ENCODE peak calls at places on chromosome 7, in ten cellular contexts. One of them, this sample, is unnamed.

GRCh38 chr7:128322040-128322643 is 21.6 kb downstream of the RBM28 start:
- DNase-seq in glomerular endothelial cell: no peak
- DNase-seq in type B pancreatic cell: no peak
- DNase-seq in heart right ventricle: no peak
- DNase-seq in right atrium auricular region: no peak
- DNase-seq in epithelial cell of prostate: peak
- DNase-seq in GM04504: peak
- DNase-seq in midbrain: peak
- DNase-seq in ELF-1: no peak
- DNase-seq in dermis blood vessel endothelial cell: peak
- DNase-seq in this sample: no peak

GRCh38 chr7:8724080-8724718 is 290.8 kb downstream of the NXPH1 start:
- DNase-seq in glomerular endothelial cell: no peak
- DNase-seq in type B pancreatic cell: no peak
- DNase-seq in heart right ventricle: peak
- DNase-seq in right atrium auricular region: no peak
- DNase-seq in epithelial cell of prostate: no peak
- DNase-seq in GM04504: no peak
- DNase-seq in midbrain: peak
- DNase-seq in ELF-1: peak
- DNase-seq in dermis blood vessel endothelial cell: peak
- DNase-seq in this sample: peak

GRCh38 chr7:1028775-1029636 is 15.3 kb upstream of the GPR146 start:
- DNase-seq in glomerular endothelial cell: peak
- DNase-seq in type B pancreatic cell: no peak
- DNase-seq in heart right ventricle: peak
- DNase-seq in right atrium auricular region: peak
- DNase-seq in epithelial cell of prostate: peak
- DNase-seq in GM04504: peak
- DNase-seq in midbrain: peak
- DNase-seq in ELF-1: peak
- DNase-seq in dermis blood vessel endothelial cell: peak
- DNase-seq in this sample: no peak

GRCh38 chr7:22849662-22850061 is 27.0 kb upstream of the TOMM7 start:
- DNase-seq in glomerular endothelial cell: no peak
- DNase-seq in type B pancreatic cell: no peak
- DNase-seq in heart right ventricle: no peak
- DNase-seq in right atrium auricular region: no peak
- DNase-seq in epithelial cell of prostate: no peak
- DNase-seq in GM04504: no peak
- DNase-seq in midbrain: no peak
- DNase-seq in ELF-1: no peak
- DNase-seq in dermis blood vessel endothelial cell: no peak
- DNase-seq in this sample: no peak

GRCh38 chr7:138911007-138911406 is 70.2 kb downstream of the KIAA1549 start:
- DNase-seq in glomerular endothelial cell: no peak
- DNase-seq in type B pancreatic cell: no peak
- DNase-seq in heart right ventricle: no peak
- DNase-seq in right atrium auricular region: no peak
- DNase-seq in epithelial cell of prostate: no peak
- DNase-seq in GM04504: no peak
- DNase-seq in midbrain: no peak
- DNase-seq in ELF-1: no peak
- DNase-seq in dermis blood vessel endothelial cell: no peak
- DNase-seq in this sample: no peak

GRCh38 chr7:15471387-15471786 is 90.4 kb downstream of the AGMO start:
- DNase-seq in glomerular endothelial cell: no peak
- DNase-seq in type B pancreatic cell: no peak
- DNase-seq in heart right ventricle: no peak
- DNase-seq in right atrium auricular region: no peak
- DNase-seq in epithelial cell of prostate: no peak
- DNase-seq in GM04504: no peak
- DNase-seq in midbrain: no peak
- DNase-seq in ELF-1: no peak
- DNase-seq in dermis blood vessel endothelial cell: no peak
- DNase-seq in this sample: no peak

GRCh38 chr7:2488272-2488645 is 12.1 kb upstream of the GRIFIN start:
- DNase-seq in glomerular endothelial cell: no peak
- DNase-seq in type B pancreatic cell: no peak
- DNase-seq in heart right ventricle: no peak
- DNase-seq in right atrium auricular region: peak
- DNase-seq in epithelial cell of prostate: no peak
- DNase-seq in GM04504: no peak
- DNase-seq in midbrain: no peak
- DNase-seq in ELF-1: no peak
- DNase-seq in dermis blood vessel endothelial cell: no peak
- DNase-seq in this sample: no peak

GRCh38 chr7:954330-955238 is at the start of gene ADAP1:
- DNase-seq in glomerular endothelial cell: no peak
- DNase-seq in type B pancreatic cell: no peak
- DNase-seq in heart right ventricle: no peak
- DNase-seq in right atrium auricular region: no peak
- DNase-seq in epithelial cell of prostate: no peak
- DNase-seq in GM04504: no peak
- DNase-seq in midbrain: peak
- DNase-seq in ELF-1: no peak
- DNase-seq in dermis blood vessel endothelial cell: peak
- DNase-seq in this sample: no peak

GRCh38 chr7:14748461-14748860 is 154.1 kb downstream of the DGKB start:
- DNase-seq in glomerular endothelial cell: peak
- DNase-seq in type B pancreatic cell: no peak
- DNase-seq in heart right ventricle: no peak
- DNase-seq in right atrium auricular region: no peak
- DNase-seq in epithelial cell of prostate: peak
- DNase-seq in GM04504: peak
- DNase-seq in midbrain: no peak
- DNase-seq in ELF-1: no peak
- DNase-seq in dermis blood vessel endothelial cell: peak
- DNase-seq in this sample: no peak

GRCh38 chr7:92057375-92057774 is 76.9 kb downstream of the CYP51A1 start:
- DNase-seq in glomerular endothelial cell: no peak
- DNase-seq in type B pancreatic cell: no peak
- DNase-seq in heart right ventricle: no peak
- DNase-seq in right atrium auricular region: no peak
- DNase-seq in epithelial cell of prostate: peak
- DNase-seq in GM04504: no peak
- DNase-seq in midbrain: peak
- DNase-seq in ELF-1: peak
- DNase-seq in dermis blood vessel endothelial cell: no peak
- DNase-seq in this sample: no peak

GRCh38 chr7:27952393-27953290 is 212.7 kb downstream of the TAX1BP1 start:
- DNase-seq in glomerular endothelial cell: no peak
- DNase-seq in type B pancreatic cell: no peak
- DNase-seq in heart right ventricle: no peak
- DNase-seq in right atrium auricular region: no peak
- DNase-seq in epithelial cell of prostate: no peak
- DNase-seq in GM04504: no peak
- DNase-seq in midbrain: no peak
- DNase-seq in ELF-1: no peak
- DNase-seq in dermis blood vessel endothelial cell: no peak
- DNase-seq in this sample: no peak

GRCh38 chr7:152354061-152354460 is 81.7 kb downstream of the KMT2C start:
- DNase-seq in glomerular endothelial cell: no peak
- DNase-seq in type B pancreatic cell: no peak
- DNase-seq in heart right ventricle: no peak
- DNase-seq in right atrium auricular region: no peak
- DNase-seq in epithelial cell of prostate: no peak
- DNase-seq in GM04504: no peak
- DNase-seq in midbrain: no peak
- DNase-seq in ELF-1: no peak
- DNase-seq in dermis blood vessel endothelial cell: no peak
- DNase-seq in this sample: no peak

GRCh38 chr7:29486191-29486700 is 77.4 kb upstream of the PRR15 start:
- DNase-seq in glomerular endothelial cell: no peak
- DNase-seq in type B pancreatic cell: no peak
- DNase-seq in heart right ventricle: no peak
- DNase-seq in right atrium auricular region: no peak
- DNase-seq in epithelial cell of prostate: no peak
- DNase-seq in GM04504: no peak
- DNase-seq in midbrain: peak
- DNase-seq in ELF-1: no peak
- DNase-seq in dermis blood vessel endothelial cell: no peak
- DNase-seq in this sample: no peak

GRCh38 chr7:100191775-100192174 is 14.1 kb downstream of the STAG3 start:
- DNase-seq in glomerular endothelial cell: no peak
- DNase-seq in type B pancreatic cell: no peak
- DNase-seq in heart right ventricle: no peak
- DNase-seq in right atrium auricular region: no peak
- DNase-seq in epithelial cell of prostate: no peak
- DNase-seq in GM04504: no peak
- DNase-seq in midbrain: no peak
- DNase-seq in ELF-1: no peak
- DNase-seq in dermis blood vessel endothelial cell: no peak
- DNase-seq in this sample: no peak

GRCh38 chr7:50369408-50370026 is 65.0 kb downstream of the IKZF1 start:
- DNase-seq in glomerular endothelial cell: peak
- DNase-seq in type B pancreatic cell: no peak
- DNase-seq in heart right ventricle: no peak
- DNase-seq in right atrium auricular region: no peak
- DNase-seq in epithelial cell of prostate: no peak
- DNase-seq in GM04504: no peak
- DNase-seq in midbrain: no peak
- DNase-seq in ELF-1: peak
- DNase-seq in dermis blood vessel endothelial cell: peak
- DNase-seq in this sample: peak

GRCh38 chr7:128164061-128164954 is 76.8 kb upstream of the LEP start:
- DNase-seq in glomerular endothelial cell: no peak
- DNase-seq in type B pancreatic cell: no peak
- DNase-seq in heart right ventricle: no peak
- DNase-seq in right atrium auricular region: no peak
- DNase-seq in epithelial cell of prostate: peak
- DNase-seq in GM04504: peak
- DNase-seq in midbrain: no peak
- DNase-seq in ELF-1: peak
- DNase-seq in dermis blood vessel endothelial cell: peak
- DNase-seq in this sample: no peak

GRCh38 chr7:117385340-117386124 is 41.8 kb downstream of the ASZ1 start:
- DNase-seq in glomerular endothelial cell: no peak
- DNase-seq in type B pancreatic cell: no peak
- DNase-seq in heart right ventricle: no peak
- DNase-seq in right atrium auricular region: no peak
- DNase-seq in epithelial cell of prostate: no peak
- DNase-seq in GM04504: no peak
- DNase-seq in midbrain: peak
- DNase-seq in ELF-1: no peak
- DNase-seq in dermis blood vessel endothelial cell: peak
- DNase-seq in this sample: no peak

GRCh38 chr7:100575206-100575631 is 1.5 kb upstream of the SAP25 start:
- DNase-seq in glomerular endothelial cell: no peak
- DNase-seq in type B pancreatic cell: peak
- DNase-seq in heart right ventricle: no peak
- DNase-seq in right atrium auricular region: no peak
- DNase-seq in epithelial cell of prostate: no peak
- DNase-seq in GM04504: no peak
- DNase-seq in midbrain: no peak
- DNase-seq in ELF-1: peak
- DNase-seq in dermis blood vessel endothelial cell: no peak
- DNase-seq in this sample: no peak

GRCh38 chr7:12524794-12525386 is 45.6 kb upstream of the SCIN start:
- DNase-seq in glomerular endothelial cell: peak
- DNase-seq in type B pancreatic cell: no peak
- DNase-seq in heart right ventricle: no peak
- DNase-seq in right atrium auricular region: no peak
- DNase-seq in epithelial cell of prostate: no peak
- DNase-seq in GM04504: peak
- DNase-seq in midbrain: peak
- DNase-seq in ELF-1: no peak
- DNase-seq in dermis blood vessel endothelial cell: peak
- DNase-seq in this sample: no peak

GRCh38 chr7:110412614-110413013 is 678.3 kb upstream of the LRRN3 start:
- DNase-seq in glomerular endothelial cell: no peak
- DNase-seq in type B pancreatic cell: no peak
- DNase-seq in heart right ventricle: no peak
- DNase-seq in right atrium auricular region: no peak
- DNase-seq in epithelial cell of prostate: no peak
- DNase-seq in GM04504: no peak
- DNase-seq in midbrain: no peak
- DNase-seq in ELF-1: no peak
- DNase-seq in dermis blood vessel endothelial cell: no peak
- DNase-seq in this sample: no peak

GRCh38 chr7:99631311-99632109 is 14.8 kb downstream of the ZSCAN25 start:
- DNase-seq in glomerular endothelial cell: no peak
- DNase-seq in type B pancreatic cell: no peak
- DNase-seq in heart right ventricle: peak
- DNase-seq in right atrium auricular region: no peak
- DNase-seq in epithelial cell of prostate: peak
- DNase-seq in GM04504: no peak
- DNase-seq in midbrain: no peak
- DNase-seq in ELF-1: peak
- DNase-seq in dermis blood vessel endothelial cell: peak
- DNase-seq in this sample: no peak

GRCh38 chr7:25125137-25125946 is at the start of gene CYCS:
- DNase-seq in glomerular endothelial cell: peak
- DNase-seq in type B pancreatic cell: peak
- DNase-seq in heart right ventricle: peak
- DNase-seq in right atrium auricular region: peak
- DNase-seq in epithelial cell of prostate: peak
- DNase-seq in GM04504: peak
- DNase-seq in midbrain: peak
- DNase-seq in ELF-1: peak
- DNase-seq in dermis blood vessel endothelial cell: peak
- DNase-seq in this sample: peak

GRCh38 chr7:143811-144453 is 48.4 kb upstream of the FAM20C start:
- DNase-seq in glomerular endothelial cell: no peak
- DNase-seq in type B pancreatic cell: no peak
- DNase-seq in heart right ventricle: no peak
- DNase-seq in right atrium auricular region: no peak
- DNase-seq in epithelial cell of prostate: no peak
- DNase-seq in GM04504: no peak
- DNase-seq in midbrain: no peak
- DNase-seq in ELF-1: no peak
- DNase-seq in dermis blood vessel endothelial cell: no peak
- DNase-seq in this sample: no peak

GRCh38 chr7:85719981-85720963 is 533.4 kb upstream of the SEMA3D start:
- DNase-seq in glomerular endothelial cell: no peak
- DNase-seq in type B pancreatic cell: no peak
- DNase-seq in heart right ventricle: no peak
- DNase-seq in right atrium auricular region: no peak
- DNase-seq in epithelial cell of prostate: peak
- DNase-seq in GM04504: peak
- DNase-seq in midbrain: no peak
- DNase-seq in ELF-1: no peak
- DNase-seq in dermis blood vessel endothelial cell: no peak
- DNase-seq in this sample: no peak

GRCh38 chr7:157279973-157280841 is 56.6 kb upstream of the DNAJB6 start:
- DNase-seq in glomerular endothelial cell: no peak
- DNase-seq in type B pancreatic cell: no peak
- DNase-seq in heart right ventricle: no peak
- DNase-seq in right atrium auricular region: no peak
- DNase-seq in epithelial cell of prostate: no peak
- DNase-seq in GM04504: no peak
- DNase-seq in midbrain: no peak
- DNase-seq in ELF-1: no peak
- DNase-seq in dermis blood vessel endothelial cell: no peak
- DNase-seq in this sample: no peak

GRCh38 chr7:135240446-135240845 is 6.8 kb downstream of the STRA8 start:
- DNase-seq in glomerular endothelial cell: no peak
- DNase-seq in type B pancreatic cell: no peak
- DNase-seq in heart right ventricle: no peak
- DNase-seq in right atrium auricular region: no peak
- DNase-seq in epithelial cell of prostate: no peak
- DNase-seq in GM04504: no peak
- DNase-seq in midbrain: no peak
- DNase-seq in ELF-1: no peak
- DNase-seq in dermis blood vessel endothelial cell: no peak
- DNase-seq in this sample: no peak

GRCh38 chr7:141387521-141388217 is 163.5 kb upstream of the AGK start:
- DNase-seq in glomerular endothelial cell: no peak
- DNase-seq in type B pancreatic cell: no peak
- DNase-seq in heart right ventricle: no peak
- DNase-seq in right atrium auricular region: no peak
- DNase-seq in epithelial cell of prostate: no peak
- DNase-seq in GM04504: no peak
- DNase-seq in midbrain: no peak
- DNase-seq in ELF-1: no peak
- DNase-seq in dermis blood vessel endothelial cell: no peak
- DNase-seq in this sample: no peak

GRCh38 chr7:134959810-134960209 is 26.5 kb upstream of the AGBL3 start:
- DNase-seq in glomerular endothelial cell: no peak
- DNase-seq in type B pancreatic cell: no peak
- DNase-seq in heart right ventricle: no peak
- DNase-seq in right atrium auricular region: no peak
- DNase-seq in epithelial cell of prostate: no peak
- DNase-seq in GM04504: no peak
- DNase-seq in midbrain: no peak
- DNase-seq in ELF-1: no peak
- DNase-seq in dermis blood vessel endothelial cell: no peak
- DNase-seq in this sample: no peak